ENCODE peak calls at places on chromosome 1, in eight cellular contexts. One of them, this sample, is unnamed.
A peak's percentile ranks its signal among the peaks of the same experiment; 100 is the strongest.

GRCh38 chr1:230825061-230825803 is 43.1 kb downstream of the C1orf198 start:
- DNase-seq in psoas muscle: no peak
- DNase-seq in Caco-2: no peak
- DNase-seq in fibroblast of the aortic adventitia: peak; percentile 84
- DNase-seq in AG04449: peak; percentile 49
- DNase-seq in WERI-Rb-1: no peak
- DNase-seq in HFF-Myc: no peak
- DNase-seq in OCI-LY7: no peak
- DNase-seq in this sample: peak; percentile 66

GRCh38 chr1:69479734-69480133 is 88.0 kb upstream of the LRRC7 start:
- DNase-seq in Caco-2: no peak
- DNase-seq in AG04449: no peak
- DNase-seq in OCI-LY7: no peak
- DNase-seq in WERI-Rb-1: no peak
- DNase-seq in fibroblast of the aortic adventitia: no peak
- DNase-seq in HFF-Myc: no peak
- DNase-seq in psoas muscle: no peak
- DNase-seq in this sample: no peak

GRCh38 chr1:193540511-193540910 is 354.1 kb upstream of the B3GALT2 start:
- DNase-seq in Caco-2: no peak
- DNase-seq in AG04449: no peak
- DNase-seq in psoas muscle: no peak
- DNase-seq in fibroblast of the aortic adventitia: no peak
- DNase-seq in OCI-LY7: peak; percentile 12
- DNase-seq in HFF-Myc: no peak
- DNase-seq in WERI-Rb-1: no peak
- DNase-seq in this sample: no peak

GRCh38 chr1:85166343-85166742 is 34.5 kb downstream of the SYDE2 start:
- DNase-seq in WERI-Rb-1: no peak
- DNase-seq in HFF-Myc: no peak
- DNase-seq in OCI-LY7: no peak
- DNase-seq in Caco-2: no peak
- DNase-seq in fibroblast of the aortic adventitia: no peak
- DNase-seq in psoas muscle: no peak
- DNase-seq in AG04449: no peak
- DNase-seq in this sample: no peak

GRCh38 chr1:237470712-237471310 is 419.9 kb downstream of the ZP4 start:
- DNase-seq in HFF-Myc: no peak
- DNase-seq in psoas muscle: no peak
- DNase-seq in WERI-Rb-1: no peak
- DNase-seq in OCI-LY7: no peak
- DNase-seq in fibroblast of the aortic adventitia: no peak
- DNase-seq in AG04449: no peak
- DNase-seq in Caco-2: peak; percentile 81
- DNase-seq in this sample: no peak

GRCh38 chr1:26161408-26162219 is 2.7 kb downstream of the FAM110D start:
- DNase-seq in fibroblast of the aortic adventitia: peak; percentile 30
- DNase-seq in OCI-LY7: no peak
- DNase-seq in WERI-Rb-1: peak; percentile 65
- DNase-seq in AG04449: no peak
- DNase-seq in Caco-2: peak; percentile 80
- DNase-seq in HFF-Myc: no peak
- DNase-seq in psoas muscle: peak; percentile 88
- DNase-seq in this sample: no peak

GRCh38 chr1:235995511-235995910 is 69.4 kb downstream of the NID1 start:
- DNase-seq in AG04449: no peak
- DNase-seq in Caco-2: no peak
- DNase-seq in OCI-LY7: no peak
- DNase-seq in fibroblast of the aortic adventitia: no peak
- DNase-seq in WERI-Rb-1: peak; percentile 92
- DNase-seq in HFF-Myc: no peak
- DNase-seq in psoas muscle: no peak
- DNase-seq in this sample: no peak

GRCh38 chr1:199691540-199691939 is 336.0 kb upstream of the NR5A2 start:
- DNase-seq in WERI-Rb-1: no peak
- DNase-seq in HFF-Myc: peak; percentile 63
- DNase-seq in AG04449: peak; percentile 65
- DNase-seq in OCI-LY7: no peak
- DNase-seq in fibroblast of the aortic adventitia: peak; percentile 67
- DNase-seq in Caco-2: no peak
- DNase-seq in psoas muscle: no peak
- DNase-seq in this sample: peak; percentile 52

GRCh38 chr1:7752512-7753417 is 18.3 kb upstream of the VAMP3 start:
- DNase-seq in psoas muscle: no peak
- DNase-seq in HFF-Myc: peak; percentile 36
- DNase-seq in OCI-LY7: peak; percentile 48
- DNase-seq in AG04449: peak; percentile 9
- DNase-seq in WERI-Rb-1: peak; percentile 66
- DNase-seq in fibroblast of the aortic adventitia: peak; percentile 81
- DNase-seq in Caco-2: peak; percentile 62
- DNase-seq in this sample: peak; percentile 15

GRCh38 chr1:184755226-184756065 is 788 bp upstream of the EDEM3 start:
- DNase-seq in fibroblast of the aortic adventitia: no peak
- DNase-seq in Caco-2: peak; percentile 5
- DNase-seq in HFF-Myc: peak; percentile 5
- DNase-seq in AG04449: no peak
- DNase-seq in OCI-LY7: peak; percentile 33
- DNase-seq in psoas muscle: no peak
- DNase-seq in WERI-Rb-1: no peak
- DNase-seq in this sample: no peak

GRCh38 chr1:180601512-180601911 is 30.3 kb upstream of the XPR1 start:
- DNase-seq in OCI-LY7: no peak
- DNase-seq in AG04449: no peak
- DNase-seq in HFF-Myc: no peak
- DNase-seq in Caco-2: no peak
- DNase-seq in WERI-Rb-1: peak; percentile 40
- DNase-seq in fibroblast of the aortic adventitia: peak; percentile 35
- DNase-seq in psoas muscle: no peak
- DNase-seq in this sample: no peak

GRCh38 chr1:181458419-181458818 is 24.9 kb upstream of the CACNA1E start:
- DNase-seq in fibroblast of the aortic adventitia: no peak
- DNase-seq in WERI-Rb-1: no peak
- DNase-seq in OCI-LY7: no peak
- DNase-seq in HFF-Myc: no peak
- DNase-seq in psoas muscle: no peak
- DNase-seq in AG04449: no peak
- DNase-seq in Caco-2: no peak
- DNase-seq in this sample: no peak

GRCh38 chr1:202521886-202522285 is 173.4 kb downstream of the PPP1R12B start:
- DNase-seq in fibroblast of the aortic adventitia: no peak
- DNase-seq in Caco-2: no peak
- DNase-seq in OCI-LY7: no peak
- DNase-seq in WERI-Rb-1: no peak
- DNase-seq in AG04449: no peak
- DNase-seq in HFF-Myc: no peak
- DNase-seq in psoas muscle: no peak
- DNase-seq in this sample: no peak

GRCh38 chr1:168096296-168097165 is 40.2 kb downstream of the GPR161 start:
- DNase-seq in HFF-Myc: no peak
- DNase-seq in Caco-2: no peak
- DNase-seq in AG04449: no peak
- DNase-seq in WERI-Rb-1: no peak
- DNase-seq in fibroblast of the aortic adventitia: no peak
- DNase-seq in OCI-LY7: no peak
- DNase-seq in psoas muscle: no peak
- DNase-seq in this sample: no peak

GRCh38 chr1:40679165-40679953 is 12.1 kb upstream of the NFYC start:
- DNase-seq in HFF-Myc: no peak
- DNase-seq in WERI-Rb-1: no peak
- DNase-seq in Caco-2: no peak
- DNase-seq in AG04449: no peak
- DNase-seq in fibroblast of the aortic adventitia: no peak
- DNase-seq in psoas muscle: no peak
- DNase-seq in OCI-LY7: no peak
- DNase-seq in this sample: no peak

GRCh38 chr1:246947255-246947654 is 15.5 kb upstream of the AHCTF1 start:
- DNase-seq in WERI-Rb-1: no peak
- DNase-seq in Caco-2: no peak
- DNase-seq in psoas muscle: peak; percentile 55
- DNase-seq in AG04449: no peak
- DNase-seq in HFF-Myc: peak; percentile 11
- DNase-seq in fibroblast of the aortic adventitia: peak; percentile 37
- DNase-seq in OCI-LY7: no peak
- DNase-seq in this sample: no peak

GRCh38 chr1:59071289-59071688 is 225.6 kb upstream of the FGGY start:
- DNase-seq in Caco-2: no peak
- DNase-seq in psoas muscle: no peak
- DNase-seq in AG04449: no peak
- DNase-seq in fibroblast of the aortic adventitia: no peak
- DNase-seq in HFF-Myc: no peak
- DNase-seq in WERI-Rb-1: no peak
- DNase-seq in OCI-LY7: no peak
- DNase-seq in this sample: no peak

GRCh38 chr1:235642021-235642942 is 7.3 kb downstream of the GNG4 start:
- DNase-seq in AG04449: no peak
- DNase-seq in OCI-LY7: peak; percentile 9
- DNase-seq in psoas muscle: no peak
- DNase-seq in HFF-Myc: peak; percentile 42
- DNase-seq in fibroblast of the aortic adventitia: no peak
- DNase-seq in WERI-Rb-1: no peak
- DNase-seq in Caco-2: no peak
- DNase-seq in this sample: no peak

GRCh38 chr1:21901473-21901847 is 35.6 kb downstream of the HSPG2 start:
- DNase-seq in OCI-LY7: no peak
- DNase-seq in psoas muscle: peak; percentile 81
- DNase-seq in WERI-Rb-1: no peak
- DNase-seq in HFF-Myc: no peak
- DNase-seq in fibroblast of the aortic adventitia: peak; percentile 77
- DNase-seq in Caco-2: no peak
- DNase-seq in AG04449: no peak
- DNase-seq in this sample: no peak
- TF ChIP-seq CTCF in OCI-LY7: no peak
- TF ChIP-seq CTCF in psoas muscle: no peak
- TF ChIP-seq CTCF in WERI-Rb-1: no peak
- TF ChIP-seq CTCF in HFF-Myc: no peak
- TF ChIP-seq CTCF in fibroblast of the aortic adventitia: peak; percentile 43
- TF ChIP-seq CTCF in Caco-2: no peak
- TF ChIP-seq CTCF in AG04449: peak; percentile 17
- TF ChIP-seq CTCF in this sample: peak; percentile 41

GRCh38 chr1:19151537-19151936 is 58.5 kb downstream of the UBR4 start:
- DNase-seq in WERI-Rb-1: no peak
- DNase-seq in AG04449: no peak
- DNase-seq in HFF-Myc: no peak
- DNase-seq in Caco-2: no peak
- DNase-seq in OCI-LY7: no peak
- DNase-seq in psoas muscle: no peak
- DNase-seq in fibroblast of the aortic adventitia: no peak
- DNase-seq in this sample: no peak

GRCh38 chr1:19156676-19157075 is 53.4 kb downstream of the UBR4 start:
- DNase-seq in HFF-Myc: no peak
- DNase-seq in OCI-LY7: no peak
- DNase-seq in AG04449: no peak
- DNase-seq in psoas muscle: no peak
- DNase-seq in fibroblast of the aortic adventitia: peak; percentile 11
- DNase-seq in Caco-2: no peak
- DNase-seq in WERI-Rb-1: no peak
- DNase-seq in this sample: no peak

GRCh38 chr1:19154876-19155275 is 55.2 kb downstream of the UBR4 start:
- DNase-seq in fibroblast of the aortic adventitia: no peak
- DNase-seq in OCI-LY7: no peak
- DNase-seq in HFF-Myc: no peak
- DNase-seq in psoas muscle: no peak
- DNase-seq in Caco-2: no peak
- DNase-seq in AG04449: no peak
- DNase-seq in WERI-Rb-1: no peak
- DNase-seq in this sample: no peak

GRCh38 chr1:19149736-19150135 is 60.3 kb downstream of the UBR4 start:
- DNase-seq in AG04449: no peak
- DNase-seq in HFF-Myc: no peak
- DNase-seq in Caco-2: no peak
- DNase-seq in WERI-Rb-1: no peak
- DNase-seq in psoas muscle: no peak
- DNase-seq in OCI-LY7: no peak
- DNase-seq in fibroblast of the aortic adventitia: no peak
- DNase-seq in this sample: no peak

DNA sequence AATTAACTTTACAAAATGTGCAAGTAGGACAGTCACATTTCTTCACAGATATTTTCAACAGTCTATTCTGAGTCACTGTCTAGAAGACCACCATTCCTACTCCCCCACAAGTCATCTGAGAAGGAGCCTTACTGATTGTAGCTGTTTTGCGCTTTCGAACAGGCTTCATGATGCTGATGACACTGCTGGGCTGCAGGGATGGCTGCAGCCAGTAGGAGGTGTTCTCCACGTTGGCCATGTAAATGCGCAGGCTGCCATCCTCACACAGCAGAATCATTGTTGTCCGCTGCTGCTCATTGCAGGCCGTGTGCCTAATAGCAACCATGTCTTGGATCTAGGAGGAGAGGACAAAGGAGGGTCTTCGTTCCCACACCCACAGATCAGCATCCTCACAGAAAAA is 56.9 kb downstream of the UBR4 start:
- DNase-seq in HFF-Myc: no peak
- DNase-seq in AG04449: no peak
- DNase-seq in psoas muscle: no peak
- DNase-seq in Caco-2: no peak
- DNase-seq in WERI-Rb-1: no peak
- DNase-seq in fibroblast of the aortic adventitia: no peak
- DNase-seq in OCI-LY7: no peak
- DNase-seq in this sample: no peak
- TF ChIP-seq CTCF in HFF-Myc: peak; percentile 6
- TF ChIP-seq CTCF in AG04449: no peak
- TF ChIP-seq CTCF in psoas muscle: no peak
- TF ChIP-seq CTCF in Caco-2: peak; percentile 9
- TF ChIP-seq CTCF in WERI-Rb-1: peak; percentile 35
- TF ChIP-seq CTCF in fibroblast of the aortic adventitia: peak; percentile 3
- TF ChIP-seq CTCF in OCI-LY7: peak; percentile 18
- TF ChIP-seq CTCF in this sample: no peak

GRCh38 chr1:113109908-113110554 is 37.0 kb downstream of the LRIG2 start:
- DNase-seq in fibroblast of the aortic adventitia: peak; percentile 98
- DNase-seq in Caco-2: no peak
- DNase-seq in AG04449: peak; percentile 91
- DNase-seq in psoas muscle: no peak
- DNase-seq in HFF-Myc: peak; percentile 56
- DNase-seq in WERI-Rb-1: no peak
- DNase-seq in OCI-LY7: no peak
- DNase-seq in this sample: peak; percentile 93
- TF ChIP-seq CTCF in fibroblast of the aortic adventitia: peak; percentile 38
- TF ChIP-seq CTCF in Caco-2: no peak
- TF ChIP-seq CTCF in AG04449: peak; percentile 43
- TF ChIP-seq CTCF in psoas muscle: no peak
- TF ChIP-seq CTCF in HFF-Myc: peak; percentile 9
- TF ChIP-seq CTCF in WERI-Rb-1: no peak
- TF ChIP-seq CTCF in OCI-LY7: no peak
- TF ChIP-seq CTCF in this sample: peak; percentile 46

GRCh38 chr1:886311-886710 is 37.4 kb upstream of the SAMD11 start:
- DNase-seq in Caco-2: no peak
- DNase-seq in psoas muscle: no peak
- DNase-seq in AG04449: no peak
- DNase-seq in WERI-Rb-1: no peak
- DNase-seq in HFF-Myc: no peak
- DNase-seq in fibroblast of the aortic adventitia: peak; percentile 5
- DNase-seq in OCI-LY7: no peak
- DNase-seq in this sample: no peak

GRCh38 chr1:886760-887159 is 37.0 kb upstream of the SAMD11 start:
- DNase-seq in psoas muscle: no peak
- DNase-seq in AG04449: no peak
- DNase-seq in OCI-LY7: no peak
- DNase-seq in fibroblast of the aortic adventitia: no peak
- DNase-seq in WERI-Rb-1: no peak
- DNase-seq in HFF-Myc: no peak
- DNase-seq in Caco-2: no peak
- DNase-seq in this sample: no peak

GRCh38 chr1:888297-888696 is 35.4 kb upstream of the SAMD11 start:
- DNase-seq in OCI-LY7: no peak
- DNase-seq in AG04449: no peak
- DNase-seq in Caco-2: no peak
- DNase-seq in fibroblast of the aortic adventitia: no peak
- DNase-seq in HFF-Myc: no peak
- DNase-seq in WERI-Rb-1: no peak
- DNase-seq in psoas muscle: no peak
- DNase-seq in this sample: no peak

GRCh38 chr1:890661-891060 is 33.1 kb upstream of the SAMD11 start:
- DNase-seq in Caco-2: no peak
- DNase-seq in WERI-Rb-1: no peak
- DNase-seq in HFF-Myc: no peak
- DNase-seq in fibroblast of the aortic adventitia: no peak
- DNase-seq in AG04449: no peak
- DNase-seq in OCI-LY7: no peak
- DNase-seq in psoas muscle: no peak
- DNase-seq in this sample: no peak
- TF ChIP-seq CTCF in Caco-2: no peak
- TF ChIP-seq CTCF in WERI-Rb-1: no peak
- TF ChIP-seq CTCF in HFF-Myc: no peak
- TF ChIP-seq CTCF in fibroblast of the aortic adventitia: no peak
- TF ChIP-seq CTCF in AG04449: no peak
- TF ChIP-seq CTCF in OCI-LY7: no peak
- TF ChIP-seq CTCF in psoas muscle: no peak
- TF ChIP-seq CTCF in this sample: no peak